ENCODE peak calls at places on chromosomes 1 and 21, in seven cellular contexts. P, F, M, Q, R, V and E are unnamed samples.

GRCh38 chr1:182699673-182700350 is 15.4 kb upstream of the RGS8 start:
- DNase-seq in V (no peak), Q (no peak), P (no peak), M (no peak), F (no peak), R (no peak), E (no peak)

GRCh38 chr1:32361674-32362473 is 411 bp downstream of the FAM229A start:
- DNase-seq in R (peak), M (peak), P (no peak), V (peak), F (no peak), Q (peak), E (no peak)

GRCh38 chr1:8915446-8915845 is 30.2 kb upstream of the CA6 start:
- DNase-seq in F (no peak), Q (no peak), V (no peak), R (no peak), M (no peak), P (no peak), E (no peak)

GRCh38 chr1:112396668-112397025 is 633 bp downstream of the CTTNBP2NL start:
- DNase-seq in P (no peak), M (peak), R (no peak), V (peak), Q (no peak), F (no peak), E (no peak)

GRCh38 chr1:223079498-223079897 is 63.5 kb downstream of the TLR5 start:
- DNase-seq in Q (no peak), M (no peak), F (no peak), R (no peak), V (no peak), P (no peak), E (no peak)

GRCh38 chr1:221478050-221478949 is 263.6 kb downstream of the DUSP10 start:
- DNase-seq in Q (peak), R (peak), M (peak), P (no peak), V (peak), F (peak), E (peak)

GRCh38 chr1:16338961-16339360 is 13.3 kb downstream of the FBXO42 start:
- DNase-seq in R (no peak), P (no peak), Q (no peak), F (no peak), M (no peak), V (no peak), E (no peak)

GRCh38 chr1:160083968-160084770 is 2.8 kb downstream of the KCNJ9 start:
- DNase-seq in V (no peak), Q (peak), P (no peak), R (peak), F (peak), M (peak), E (no peak)

GRCh38 chr1:55402117-55402516 is 187.0 kb upstream of the USP24 start:
- DNase-seq in P (no peak), F (no peak), V (no peak), M (no peak), R (no peak), Q (no peak), E (no peak)

GRCh38 chr1:160211010-160211790 is 6.0 kb downstream of the PEA15 start:
- DNase-seq in Q (no peak), M (no peak), P (peak), V (no peak), R (no peak), F (no peak), E (no peak)

GRCh38 chr1:2383576-2383975 is 7.8 kb downstream of the MORN1 start:
- DNase-seq in M (no peak), R (no peak), Q (no peak), P (no peak), F (no peak), V (no peak), E (no peak)

GRCh38 chr1:30778156-30778978 is 20.8 kb upstream of the LAPTM5 start:
- DNase-seq in Q (no peak), M (peak), R (no peak), P (no peak), V (peak), F (no peak), E (no peak)

GRCh38 chr1:226440512-226440911 is 32.6 kb upstream of the PARP1 start:
- DNase-seq in F (no peak), M (no peak), R (no peak), P (no peak), V (no peak), Q (no peak), E (no peak)

GRCh38 chr1:170535418-170535817 is 3.5 kb downstream of the GORAB start:
- DNase-seq in M (no peak), R (no peak), F (no peak), V (no peak), P (no peak), Q (no peak), E (no peak)

GRCh38 chr1:64077281-64077940 is 126.0 kb upstream of the UBE2U start:
- DNase-seq in R (no peak), F (no peak), P (no peak), M (no peak), V (no peak), Q (no peak), E (no peak)

GRCh38 chr21:16794944-16795343 is 717.9 kb upstream of the CXADR start:
- DNase-seq in Q (no peak), M (no peak), V (peak), R (no peak), F (no peak), P (no peak), E (no peak)

GRCh38 chr1:88237026-88237425 is 447.0 kb upstream of the PKN2 start:
- DNase-seq in F (no peak), R (no peak), P (no peak), Q (no peak), M (no peak), V (no peak), E (no peak)

GRCh38 chr21:42379425-42380215 is 13.3 kb upstream of the TFF1 start:
- DNase-seq in Q (no peak), P (no peak), R (no peak), M (no peak), V (no peak), F (no peak), E (no peak)